ENCODE peak calls at places on chromosomes 13 and 19, in six cellular contexts. A, D, F, U, K and Y are unnamed samples.

GRCh38 chr19:39951686-39952085 is 17.3 kb upstream of the FCGBP start:
- DNase-seq in K (no peak), D (no peak), U (no peak), A (no peak), F (peak), Y (no peak)

GRCh38 chr13:39527961-39528720 is 74.9 kb downstream of the LHFPL6 start:
- DNase-seq in U (no peak), A (no peak), F (peak), D (no peak), K (no peak), Y (no peak)

GRCh38 chr19:14115761-14116160 is 1.8 kb downstream of the PRKACA start:
- DNase-seq in K (no peak), D (no peak), A (no peak), F (no peak), U (no peak), Y (no peak)

GRCh38 chr19:46571495-46571894 is 29.6 kb upstream of the CALM3 start:
- DNase-seq in A (peak), U (no peak), D (no peak), K (no peak), F (peak), Y (no peak)

GRCh38 chr13:90717451-90717936 is 630.0 kb upstream of the MIR17HG start:
- DNase-seq in U (no peak), F (no peak), A (no peak), K (no peak), D (no peak), Y (no peak)

GRCh38 chr13:112132619-112133018 is 65.7 kb downstream of the SOX1 start:
- DNase-seq in U (no peak), K (no peak), A (no peak), F (no peak), D (no peak), Y (peak)

GRCh38 chr19:56837492-56837891 is 3.0 kb downstream of the PEG3 start:
- DNase-seq in U (peak), D (peak), K (peak), A (no peak), F (no peak), Y (peak)

GRCh38 chr19:41373993-41374392 is 2.3 kb upstream of the TMEM91 start:
- DNase-seq in D (peak), K (peak), F (no peak), A (no peak), U (peak), Y (peak)

GRCh38 chr13:71213252-71213821 is 653.7 kb downstream of the DACH1 start:
- DNase-seq in A (no peak), F (no peak), D (no peak), U (no peak), K (no peak), Y (no peak)

GRCh38 chr13:27000686-27001085 is 170.9 kb downstream of the USP12 start:
- DNase-seq in K (peak), F (no peak), D (no peak), U (no peak), A (no peak), Y (no peak)

GRCh38 chr19:6734096-6734696 is 3.2 kb downstream of the GPR108 start:
- DNase-seq in K (no peak), F (no peak), U (no peak), D (no peak), A (peak), Y (no peak)

GRCh38 chr19:17529239-17530158 is 18.1 kb downstream of the PGLS start:
- DNase-seq in D (no peak), U (no peak), K (no peak), F (no peak), A (no peak), Y (no peak)

GRCh38 chr13:75170321-75170720 is 311.6 kb downstream of the TBC1D4 start:
- DNase-seq in F (no peak), U (no peak), A (no peak), K (no peak), D (no peak), Y (no peak)

GRCh38 chr13:41407380-41407779 is 50.0 kb upstream of the RGCC start:
- DNase-seq in A (no peak), K (no peak), U (no peak), F (no peak), D (no peak), Y (no peak)

DNA sequence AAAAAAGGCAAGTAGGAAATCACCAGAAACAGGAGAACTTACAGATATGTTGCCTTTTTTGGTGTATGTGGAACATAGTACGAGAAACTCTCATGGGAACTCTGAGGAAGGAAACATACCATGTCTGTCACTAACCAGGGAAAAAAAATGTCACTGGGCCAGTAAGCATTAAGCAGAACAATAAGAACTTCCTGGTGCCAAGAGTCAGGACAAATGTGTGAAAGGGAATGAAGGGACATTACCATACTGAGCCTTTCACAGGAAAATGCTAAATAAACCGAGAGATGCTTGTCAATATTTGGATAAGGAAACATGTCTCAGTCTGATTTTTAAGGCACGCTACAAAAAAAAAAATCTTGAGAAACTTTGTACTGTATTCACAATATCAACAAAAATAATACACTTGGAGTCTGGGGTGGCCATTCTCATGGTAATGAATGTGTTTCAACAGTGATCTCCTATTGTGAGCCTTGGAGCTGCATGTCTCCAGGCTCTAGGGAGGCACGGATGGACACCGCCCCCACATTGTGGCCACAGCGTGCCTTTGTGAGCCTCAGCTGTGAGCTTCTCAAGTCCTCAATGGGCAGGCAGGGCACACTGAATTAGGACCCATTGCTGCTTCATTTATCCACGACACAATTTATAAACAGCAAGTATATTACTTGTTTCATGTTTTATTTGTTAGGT is 113.0 kb upstream of the ARGLU1 start:
- DNase-seq in F (no peak), A (no peak), K (no peak), D (no peak), U (peak), Y (no peak)
- H3K4me3 ChIP-seq in F (no peak), A (no peak), K (no peak), D (no peak), U (no peak), Y (no peak)

GRCh38 chr13:77492982-77493381 is 42.5 kb upstream of the SCEL start:
- DNase-seq in U (no peak), F (peak), A (no peak), D (no peak), K (no peak), Y (no peak)
- TF ChIP-seq CTCF in U (peak), F (peak), A (peak), D (no peak), K (no peak), Y (no peak)

GRCh38 chr19:11232555-11232954 is 6.9 kb upstream of the ANGPTL8 start:
- DNase-seq in D (no peak), F (no peak), A (no peak), U (no peak), K (no peak), Y (no peak)

GRCh38 chr19:11233073-11233472 is 6.3 kb upstream of the ANGPTL8 start:
- DNase-seq in D (no peak), U (peak), A (no peak), F (no peak), K (no peak), Y (no peak)

GRCh38 chr19:11227201-11227886 is 12.1 kb upstream of the ANGPTL8 start:
- DNase-seq in K (no peak), D (no peak), U (peak), A (peak), F (peak), Y (no peak)

GRCh38 chr19:11234486-11235075 is 4.8 kb upstream of the ANGPTL8 start:
- DNase-seq in U (no peak), A (no peak), K (no peak), F (no peak), D (no peak), Y (no peak)

GRCh38 chr19:11230621-11231386 is 8.6 kb upstream of the ANGPTL8 start:
- DNase-seq in A (no peak), D (no peak), U (no peak), F (no peak), K (no peak), Y (no peak)
- TF ChIP-seq POLR2A in A (no peak), D (no peak), U (no peak), F (no peak), K (no peak), Y (no peak)

DNA sequence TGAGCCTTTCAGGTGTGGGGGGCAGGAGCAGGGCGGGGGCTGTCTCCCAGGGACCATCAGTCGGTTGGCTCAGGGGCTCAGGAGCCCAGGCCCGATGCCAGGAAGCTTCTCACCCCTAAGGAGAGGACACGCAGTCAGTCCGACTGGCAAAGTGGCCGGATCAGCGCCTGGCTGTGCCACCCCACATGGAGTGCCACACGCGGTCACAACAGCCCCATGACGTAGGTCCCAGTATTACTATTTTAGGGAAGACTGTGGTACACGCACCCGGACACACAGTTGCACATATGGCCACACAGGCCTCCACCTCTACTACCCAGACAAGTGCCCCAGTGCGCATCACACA is 29.3 kb upstream of the GRTP1 start:
- DNase-seq in U (peak), D (no peak), K (no peak), A (no peak), F (no peak), Y (peak)
- H3K4me3 ChIP-seq in U (peak), D (no peak), K (peak), A (no peak), F (peak), Y (peak)